ENCODE peak calls at places on chromosomes 11 and 22, in nine cellular contexts. One of them, this sample, is unnamed.
A peak's percentile ranks its signal among the peaks of the same experiment; 100 is the strongest.

GRCh38 chr11:1568451-1568911 is 3.6 kb downstream of the DUSP8 start:
- DNase-seq in NB4: peak; percentile 25
- DNase-seq in right cardiac atrium: peak; percentile 53
- DNase-seq in thoracic aorta: no peak
- DNase-seq in heart right ventricle: no peak
- DNase-seq in H7: peak; percentile 90
- DNase-seq in Peyer's patch: no peak
- DNase-seq in neural progenitor cell: peak; percentile 88
- DNase-seq in lower leg skin: no peak
- DNase-seq in this sample: no peak

GRCh38 chr11:64088159-64089026 is 52.7 kb downstream of the FLRT1 start:
- DNase-seq in heart right ventricle: no peak
- DNase-seq in H7: peak; percentile 96
- DNase-seq in thoracic aorta: no peak
- DNase-seq in Peyer's patch: no peak
- DNase-seq in neural progenitor cell: peak; percentile 72
- DNase-seq in right cardiac atrium: no peak
- DNase-seq in lower leg skin: no peak
- DNase-seq in NB4: peak; percentile 68
- DNase-seq in this sample: no peak

GRCh38 chr11:67558084-67558772 is 25.4 kb upstream of the GSTP1 start:
- DNase-seq in H7: no peak
- DNase-seq in NB4: no peak
- DNase-seq in heart right ventricle: peak; percentile 61
- DNase-seq in right cardiac atrium: peak; percentile 75
- DNase-seq in thoracic aorta: peak; percentile 47
- DNase-seq in neural progenitor cell: no peak
- DNase-seq in Peyer's patch: no peak
- DNase-seq in lower leg skin: no peak
- DNase-seq in this sample: no peak

GRCh38 chr11:27933992-27934829 is 173.7 kb downstream of the KIF18A start:
- DNase-seq in NB4: no peak
- DNase-seq in right cardiac atrium: no peak
- DNase-seq in lower leg skin: no peak
- DNase-seq in neural progenitor cell: no peak
- DNase-seq in thoracic aorta: no peak
- DNase-seq in H7: peak; percentile 20
- DNase-seq in heart right ventricle: no peak
- DNase-seq in Peyer's patch: no peak
- DNase-seq in this sample: peak; percentile 95

GRCh38 chr11:7444582-7444981 is 40.7 kb upstream of the OLFML1 start:
- DNase-seq in H7: peak; percentile 13
- DNase-seq in thoracic aorta: no peak
- DNase-seq in neural progenitor cell: peak; percentile 60
- DNase-seq in lower leg skin: no peak
- DNase-seq in Peyer's patch: no peak
- DNase-seq in right cardiac atrium: peak; percentile 59
- DNase-seq in NB4: no peak
- DNase-seq in heart right ventricle: no peak
- DNase-seq in this sample: peak; percentile 20

GRCh38 chr11:66361502-66361941 is 10.0 kb downstream of the SLC29A2 start:
- DNase-seq in thoracic aorta: no peak
- DNase-seq in lower leg skin: no peak
- DNase-seq in neural progenitor cell: no peak
- DNase-seq in Peyer's patch: no peak
- DNase-seq in right cardiac atrium: no peak
- DNase-seq in heart right ventricle: no peak
- DNase-seq in H7: peak; percentile 29
- DNase-seq in NB4: peak; percentile 43
- DNase-seq in this sample: no peak

GRCh38 chr22:48376428-48376827 is 1451.2 kb downstream of the BRD1 start:
- DNase-seq in right cardiac atrium: no peak
- DNase-seq in NB4: no peak
- DNase-seq in heart right ventricle: no peak
- DNase-seq in neural progenitor cell: peak; percentile 38
- DNase-seq in Peyer's patch: no peak
- DNase-seq in thoracic aorta: no peak
- DNase-seq in lower leg skin: no peak
- DNase-seq in H7: peak; percentile 76
- DNase-seq in this sample: no peak

GRCh38 chr11:134573857-134574256 is 161.8 kb upstream of the B3GAT1 start:
- DNase-seq in lower leg skin: no peak
- DNase-seq in NB4: no peak
- DNase-seq in thoracic aorta: no peak
- DNase-seq in Peyer's patch: no peak
- DNase-seq in right cardiac atrium: no peak
- DNase-seq in heart right ventricle: no peak
- DNase-seq in neural progenitor cell: no peak
- DNase-seq in H7: peak; percentile 19
- DNase-seq in this sample: no peak

GRCh38 chr11:17991799-17992433 is 20.9 kb downstream of the SERGEF start:
- DNase-seq in Peyer's patch: peak; percentile 22
- DNase-seq in heart right ventricle: no peak
- DNase-seq in right cardiac atrium: no peak
- DNase-seq in lower leg skin: no peak
- DNase-seq in neural progenitor cell: peak; percentile 67
- DNase-seq in NB4: peak; percentile 66
- DNase-seq in H7: peak; percentile 60
- DNase-seq in thoracic aorta: no peak
- DNase-seq in this sample: peak; percentile 44

GRCh38 chr22:35835998-35836691 is 118.5 kb downstream of the APOL5 start:
- DNase-seq in lower leg skin: no peak
- DNase-seq in Peyer's patch: no peak
- DNase-seq in heart right ventricle: peak; percentile 26
- DNase-seq in H7: peak; percentile 50
- DNase-seq in thoracic aorta: no peak
- DNase-seq in NB4: no peak
- DNase-seq in neural progenitor cell: peak; percentile 75
- DNase-seq in right cardiac atrium: peak; percentile 66
- DNase-seq in this sample: peak; percentile 83

GRCh38 chr11:123371506-123372297 is 58.4 kb upstream of the GRAMD1B start:
- DNase-seq in H7: peak; percentile 23
- DNase-seq in Peyer's patch: no peak
- DNase-seq in lower leg skin: no peak
- DNase-seq in neural progenitor cell: no peak
- DNase-seq in NB4: no peak
- DNase-seq in thoracic aorta: no peak
- DNase-seq in right cardiac atrium: no peak
- DNase-seq in heart right ventricle: no peak
- DNase-seq in this sample: no peak

GRCh38 chr11:794013-794765 is 3.9 kb downstream of the SLC25A22 start:
- DNase-seq in NB4: no peak
- DNase-seq in neural progenitor cell: no peak
- DNase-seq in H7: no peak
- DNase-seq in heart right ventricle: peak; percentile 11
- DNase-seq in lower leg skin: no peak
- DNase-seq in Peyer's patch: no peak
- DNase-seq in thoracic aorta: no peak
- DNase-seq in right cardiac atrium: no peak
- DNase-seq in this sample: no peak

GRCh38 chr11:5004429-5005274 is 10.0 kb downstream of the OR51L1 start:
- DNase-seq in Peyer's patch: no peak
- DNase-seq in lower leg skin: no peak
- DNase-seq in NB4: peak; percentile 58
- DNase-seq in H7: peak; percentile 4
- DNase-seq in neural progenitor cell: peak; percentile 71
- DNase-seq in right cardiac atrium: peak; percentile 74
- DNase-seq in heart right ventricle: peak; percentile 21
- DNase-seq in thoracic aorta: no peak
- DNase-seq in this sample: peak; percentile 55

GRCh38 chr11:69912911-69913451 is 93.8 kb upstream of the FGF3 start:
- DNase-seq in heart right ventricle: no peak
- DNase-seq in thoracic aorta: no peak
- DNase-seq in Peyer's patch: no peak
- DNase-seq in lower leg skin: no peak
- DNase-seq in NB4: peak; percentile 40
- DNase-seq in right cardiac atrium: peak; percentile 46
- DNase-seq in H7: peak; percentile 77
- DNase-seq in neural progenitor cell: peak; percentile 50
- DNase-seq in this sample: no peak

GRCh38 chr11:121416909-121417567 is 35.1 kb upstream of the SORL1 start:
- DNase-seq in lower leg skin: peak; percentile 90
- DNase-seq in heart right ventricle: peak; percentile 69
- DNase-seq in thoracic aorta: peak; percentile 73
- DNase-seq in NB4: peak; percentile 100
- DNase-seq in H7: no peak
- DNase-seq in neural progenitor cell: no peak
- DNase-seq in right cardiac atrium: peak; percentile 94
- DNase-seq in Peyer's patch: peak; percentile 49
- DNase-seq in this sample: peak; percentile 99

GRCh38 chr22:27238935-27239510 is 562.5 kb downstream of the MN1 start:
- DNase-seq in heart right ventricle: peak; percentile 82
- DNase-seq in thoracic aorta: peak; percentile 89
- DNase-seq in right cardiac atrium: peak; percentile 96
- DNase-seq in NB4: no peak
- DNase-seq in H7: no peak
- DNase-seq in Peyer's patch: no peak
- DNase-seq in lower leg skin: no peak
- DNase-seq in neural progenitor cell: no peak
- DNase-seq in this sample: peak; percentile 83

GRCh38 chr11:16408619-16409018 is 52.3 kb upstream of the SOX6 start:
- DNase-seq in right cardiac atrium: no peak
- DNase-seq in thoracic aorta: no peak
- DNase-seq in NB4: no peak
- DNase-seq in heart right ventricle: no peak
- DNase-seq in Peyer's patch: no peak
- DNase-seq in H7: no peak
- DNase-seq in lower leg skin: no peak
- DNase-seq in neural progenitor cell: no peak
- DNase-seq in this sample: no peak
- H3K4me3 ChIP-seq in right cardiac atrium: no peak overlapping the region
- H3K4me3 ChIP-seq in thoracic aorta: no peak overlapping the region
- H3K4me3 ChIP-seq in NB4: no peak overlapping the region
- H3K4me3 ChIP-seq in heart right ventricle: no peak overlapping the region
- H3K4me3 ChIP-seq in Peyer's patch: no peak overlapping the region
- H3K4me3 ChIP-seq in H7: no peak overlapping the region
- H3K4me3 ChIP-seq in lower leg skin: no peak overlapping the region
- H3K4me3 ChIP-seq in neural progenitor cell: no peak overlapping the region
- H3K4me3 ChIP-seq in this sample: no peak overlapping the region

GRCh38 chr11:117906710-117907109 is 22.5 kb downstream of the TMPRSS13 start:
- DNase-seq in H7: no peak
- DNase-seq in lower leg skin: no peak
- DNase-seq in NB4: no peak
- DNase-seq in heart right ventricle: no peak
- DNase-seq in Peyer's patch: no peak
- DNase-seq in thoracic aorta: no peak
- DNase-seq in right cardiac atrium: no peak
- DNase-seq in neural progenitor cell: no peak
- DNase-seq in this sample: no peak

GRCh38 chr11:117905524-117905923 is 23.7 kb downstream of the TMPRSS13 start:
- DNase-seq in right cardiac atrium: no peak
- DNase-seq in thoracic aorta: no peak
- DNase-seq in H7: no peak
- DNase-seq in NB4: no peak
- DNase-seq in Peyer's patch: no peak
- DNase-seq in heart right ventricle: no peak
- DNase-seq in lower leg skin: no peak
- DNase-seq in neural progenitor cell: no peak
- DNase-seq in this sample: no peak

GRCh38 chr11:117908959-117909610 is 20.1 kb downstream of the TMPRSS13 start:
- DNase-seq in right cardiac atrium: no peak
- DNase-seq in lower leg skin: no peak
- DNase-seq in Peyer's patch: no peak
- DNase-seq in thoracic aorta: no peak
- DNase-seq in heart right ventricle: no peak
- DNase-seq in neural progenitor cell: no peak
- DNase-seq in H7: peak; percentile 61
- DNase-seq in NB4: peak; percentile 31
- DNase-seq in this sample: no peak

GRCh38 chr11:117908261-117908895 is 20.8 kb downstream of the TMPRSS13 start:
- DNase-seq in NB4: no peak
- DNase-seq in heart right ventricle: no peak
- DNase-seq in Peyer's patch: no peak
- DNase-seq in lower leg skin: no peak
- DNase-seq in thoracic aorta: no peak
- DNase-seq in H7: peak; percentile 39
- DNase-seq in neural progenitor cell: no peak
- DNase-seq in right cardiac atrium: no peak
- DNase-seq in this sample: no peak

DNA sequence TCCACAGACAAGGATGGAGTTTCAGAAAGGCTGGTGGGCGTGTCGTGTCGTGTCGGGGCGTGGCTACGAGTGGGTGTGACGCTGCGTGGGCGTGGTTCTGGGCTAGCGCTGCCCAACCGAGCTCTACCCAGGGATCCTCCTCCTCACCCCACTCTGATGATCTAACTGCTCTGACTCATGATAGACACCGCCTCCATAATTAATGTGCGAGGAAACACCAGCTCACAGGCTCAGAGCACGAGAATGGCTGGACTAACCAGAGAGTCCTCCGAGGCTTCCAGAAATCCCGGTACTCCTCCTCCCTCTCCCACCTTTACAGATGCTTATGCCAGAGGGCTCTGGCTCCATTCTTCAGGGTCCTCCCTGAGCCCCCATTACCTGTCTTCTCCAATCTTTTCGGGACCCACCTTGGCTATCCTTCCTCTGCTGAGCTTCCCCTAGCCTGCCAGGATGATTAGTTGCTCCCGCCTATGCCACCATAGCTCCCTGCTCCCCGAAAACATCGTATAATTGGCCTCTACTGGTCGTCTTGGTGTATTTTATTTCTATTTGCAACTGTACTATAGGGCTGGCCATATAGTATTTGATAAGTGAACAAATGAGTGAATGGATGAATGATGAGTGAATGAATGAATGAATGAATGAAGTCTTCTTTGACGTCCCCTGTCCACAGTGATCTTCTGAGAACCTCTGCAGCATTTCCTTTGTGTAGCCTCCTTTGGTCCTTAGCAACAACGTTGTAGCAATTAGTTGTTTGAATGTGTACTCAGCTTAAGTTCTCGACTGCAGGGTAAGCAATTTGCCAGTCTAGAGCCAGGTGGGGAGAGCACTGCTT is 21.7 kb downstream of the TMPRSS13 start:
- DNase-seq in H7: peak; percentile 90
- DNase-seq in neural progenitor cell: peak; percentile 70
- DNase-seq in heart right ventricle: peak; percentile 85
- DNase-seq in Peyer's patch: peak; percentile 52
- DNase-seq in lower leg skin: peak; percentile 87
- DNase-seq in right cardiac atrium: peak; percentile 94
- DNase-seq in thoracic aorta: peak; percentile 31
- DNase-seq in NB4: peak; percentile 93
- DNase-seq in this sample: peak; percentile 78
- H3K4me3 ChIP-seq in H7: peak overlapping the region; percentile 24
- H3K4me3 ChIP-seq in neural progenitor cell: no peak overlapping the region
- H3K4me3 ChIP-seq in heart right ventricle: no peak overlapping the region
- H3K4me3 ChIP-seq in Peyer's patch: no peak overlapping the region
- H3K4me3 ChIP-seq in lower leg skin: no peak overlapping the region
- H3K4me3 ChIP-seq in right cardiac atrium: no peak overlapping the region
- H3K4me3 ChIP-seq in thoracic aorta: peak overlapping the region; percentile 35
- H3K4me3 ChIP-seq in NB4: peak overlapping the region; percentile 29
- H3K4me3 ChIP-seq in this sample: no peak overlapping the region

GRCh38 chr11:32429477-32429876 is 5.9 kb downstream of the WT1 start:
- DNase-seq in heart right ventricle: no peak
- DNase-seq in thoracic aorta: no peak
- DNase-seq in neural progenitor cell: peak; percentile 14
- DNase-seq in lower leg skin: no peak
- DNase-seq in Peyer's patch: no peak
- DNase-seq in H7: peak; percentile 27
- DNase-seq in NB4: no peak
- DNase-seq in right cardiac atrium: no peak
- DNase-seq in this sample: no peak
- H3K4me3 ChIP-seq in heart right ventricle: no peak overlapping the region
- H3K4me3 ChIP-seq in thoracic aorta: no peak overlapping the region
- H3K4me3 ChIP-seq in neural progenitor cell: no peak overlapping the region
- H3K4me3 ChIP-seq in lower leg skin: no peak overlapping the region
- H3K4me3 ChIP-seq in Peyer's patch: no peak overlapping the region
- H3K4me3 ChIP-seq in H7: no peak overlapping the region
- H3K4me3 ChIP-seq in NB4: no peak overlapping the region
- H3K4me3 ChIP-seq in right cardiac atrium: no peak overlapping the region
- H3K4me3 ChIP-seq in this sample: no peak overlapping the region

GRCh38 chr11:8604078-8604723 is 10.2 kb upstream of the STK33 start:
- DNase-seq in neural progenitor cell: peak; percentile 72
- DNase-seq in Peyer's patch: no peak
- DNase-seq in NB4: peak; percentile 48
- DNase-seq in lower leg skin: peak; percentile 81
- DNase-seq in heart right ventricle: peak; percentile 46
- DNase-seq in thoracic aorta: peak; percentile 11
- DNase-seq in H7: peak; percentile 76
- DNase-seq in right cardiac atrium: peak; percentile 71
- DNase-seq in this sample: peak; percentile 100
- H3K4me3 ChIP-seq in neural progenitor cell: no peak overlapping the region
- H3K4me3 ChIP-seq in Peyer's patch: no peak overlapping the region
- H3K4me3 ChIP-seq in NB4: no peak overlapping the region
- H3K4me3 ChIP-seq in lower leg skin: no peak overlapping the region
- H3K4me3 ChIP-seq in heart right ventricle: no peak overlapping the region
- H3K4me3 ChIP-seq in thoracic aorta: no peak overlapping the region
- H3K4me3 ChIP-seq in H7: no peak overlapping the region
- H3K4me3 ChIP-seq in right cardiac atrium: no peak overlapping the region
- H3K4me3 ChIP-seq in this sample: no peak overlapping the region

This sample was measured in astrocyte of the cerebellum.